ENCODE peak calls at places on chromosomes 7 and 10, in four cellular contexts. One of them, this sample, is unnamed.

GRCh38 chr7:28296571-28297483 is 115.5 kb upstream of the CREB5 start:
- DNase-seq in spleen: no peak
- DNase-seq in uterus: no peak
- DNase-seq in GM23338: peak; percentile 88
- DNase-seq in this sample: no peak

GRCh38 chr7:95688931-95689453 is 83.4 kb upstream of the DYNC1I1 start:
- DNase-seq in GM23338: no peak
- DNase-seq in spleen: no peak
- DNase-seq in uterus: no peak
- DNase-seq in this sample: no peak

GRCh38 chr10:113438660-113439059 is 114.2 kb upstream of the HABP2 start:
- DNase-seq in GM23338: no peak
- DNase-seq in spleen: no peak
- DNase-seq in uterus: no peak
- DNase-seq in this sample: no peak

GRCh38 chr10:133157662-133158436 is 2.2 kb upstream of the KNDC1 start:
- DNase-seq in uterus: peak; percentile 8
- DNase-seq in spleen: peak; percentile 63
- DNase-seq in GM23338: no peak
- DNase-seq in this sample: no peak

GRCh38 chr10:71314028-71314693 is 4.9 kb upstream of the SLC29A3 start:
- DNase-seq in spleen: no peak
- DNase-seq in GM23338: peak; percentile 80
- DNase-seq in uterus: peak; percentile 74
- DNase-seq in this sample: no peak

GRCh38 chr7:108455833-108456677 is at the start of gene NRCAM:
- DNase-seq in GM23338: peak; percentile 97
- DNase-seq in spleen: peak; percentile 80
- DNase-seq in uterus: no peak
- DNase-seq in this sample: peak; percentile 82

GRCh38 chr7:1377111-1377909 is 82.0 kb downstream of the MICALL2 start:
- DNase-seq in uterus: no peak
- DNase-seq in GM23338: no peak
- DNase-seq in spleen: no peak
- DNase-seq in this sample: no peak

GRCh38 chr7:33237034-33237433 is 107.7 kb downstream of the BBS9 start:
- DNase-seq in GM23338: no peak
- DNase-seq in uterus: no peak
- DNase-seq in spleen: no peak
- DNase-seq in this sample: no peak

GRCh38 chr7:101854084-101854865 is 36.8 kb downstream of the CUX1 start:
- DNase-seq in GM23338: no peak
- DNase-seq in spleen: no peak
- DNase-seq in uterus: no peak
- DNase-seq in this sample: no peak

GRCh38 chr10:47237316-47238260 is 62.4 kb upstream of the GDF10 start:
- DNase-seq in uterus: no peak
- DNase-seq in GM23338: peak; percentile 12
- DNase-seq in spleen: peak; percentile 27
- DNase-seq in this sample: no peak

GRCh38 chr7:139065323-139065722 is 29.5 kb upstream of the ZC3HAV1L start:
- DNase-seq in GM23338: no peak
- DNase-seq in spleen: no peak
- DNase-seq in uterus: no peak
- DNase-seq in this sample: no peak

GRCh38 chr7:135802697-135803096 is 54.1 kb upstream of the FAM180A start:
- DNase-seq in GM23338: no peak
- DNase-seq in uterus: no peak
- DNase-seq in spleen: no peak
- DNase-seq in this sample: no peak

GRCh38 chr7:89029864-89030263 is 234.3 kb upstream of the TEX47 start:
- DNase-seq in uterus: no peak
- DNase-seq in GM23338: no peak
- DNase-seq in spleen: no peak
- DNase-seq in this sample: peak; percentile 3

GRCh38 chr10:70914316-70914864 is 26.0 kb upstream of the PCBD1 start:
- DNase-seq in spleen: peak; percentile 52
- DNase-seq in GM23338: no peak
- DNase-seq in uterus: no peak
- DNase-seq in this sample: no peak

GRCh38 chr10:43218206-43218950 is 48.5 kb downstream of the RASGEF1A start:
- DNase-seq in uterus: no peak
- DNase-seq in spleen: peak; percentile 64
- DNase-seq in GM23338: no peak
- DNase-seq in this sample: no peak

GRCh38 chr10:62414359-62414758 is 40.2 kb downstream of the ZNF365 start:
- DNase-seq in spleen: no peak
- DNase-seq in GM23338: peak; percentile 37
- DNase-seq in uterus: no peak
- DNase-seq in this sample: no peak

GRCh38 chr10:104527013-104527412 is 114.1 kb upstream of the SORCS3 start:
- DNase-seq in spleen: no peak
- DNase-seq in uterus: no peak
- DNase-seq in GM23338: no peak
- DNase-seq in this sample: no peak

GRCh38 chr10:110437761-110438341 is 59.9 kb upstream of the DUSP5 start:
- DNase-seq in uterus: no peak
- DNase-seq in spleen: peak; percentile 67
- DNase-seq in GM23338: no peak
- DNase-seq in this sample: no peak

GRCh38 chr7:112108984-112109383 is 97.2 kb downstream of the DOCK4 start:
- DNase-seq in uterus: no peak
- DNase-seq in GM23338: no peak
- DNase-seq in spleen: no peak
- DNase-seq in this sample: no peak

GRCh38 chr7:90455163-90456030 is 14.0 kb upstream of the PTTG1IP2 start:
- DNase-seq in spleen: no peak
- DNase-seq in GM23338: peak; percentile 68
- DNase-seq in uterus: no peak
- DNase-seq in this sample: peak; percentile 7

GRCh38 chr7:73921623-73922528 is 60.9 kb downstream of the TMEM270 start:
- DNase-seq in uterus: no peak
- DNase-seq in GM23338: no peak
- DNase-seq in spleen: peak; percentile 42
- DNase-seq in this sample: no peak

GRCh38 chr10:71939304-71939703 is 24.9 kb upstream of the CHST3 start:
- DNase-seq in uterus: no peak
- DNase-seq in spleen: no peak
- DNase-seq in GM23338: no peak
- DNase-seq in this sample: no peak

GRCh38 chr10:75243426-75243825 is 7.7 kb upstream of the COMTD1 start:
- DNase-seq in GM23338: no peak
- DNase-seq in spleen: no peak
- DNase-seq in uterus: no peak
- DNase-seq in this sample: no peak

GRCh38 chr7:116218051-116218645 is 7.8 kb downstream of the TES start:
- DNase-seq in uterus: no peak
- DNase-seq in GM23338: no peak
- DNase-seq in spleen: no peak
- DNase-seq in this sample: no peak

GRCh38 chr7:102992820-102993531 is 80.2 kb downstream of the LRRC17 start:
- DNase-seq in GM23338: no peak
- DNase-seq in uterus: no peak
- DNase-seq in spleen: no peak
- DNase-seq in this sample: no peak

GRCh38 chr10:123935680-123936079 is 44.1 kb upstream of the CPXM2 start:
- DNase-seq in uterus: no peak
- DNase-seq in GM23338: no peak
- DNase-seq in spleen: no peak
- DNase-seq in this sample: no peak

GRCh38 chr7:151607464-151607867 is 87.8 kb upstream of the RHEB start:
- DNase-seq in spleen: no peak
- DNase-seq in uterus: no peak
- DNase-seq in GM23338: no peak
- DNase-seq in this sample: no peak

GRCh38 chr10:5594271-5595036 is 69.7 kb downstream of the CALML3 start:
- DNase-seq in uterus: no peak
- DNase-seq in spleen: no peak
- DNase-seq in GM23338: no peak
- DNase-seq in this sample: no peak

GRCh38 chr10:1515780-1516491 is 221.4 kb downstream of the ADARB2 start:
- DNase-seq in uterus: no peak
- DNase-seq in GM23338: no peak
- DNase-seq in spleen: no peak
- DNase-seq in this sample: no peak

GRCh38 chr7:140562921-140563600 is 77.6 kb downstream of the DENND2A start:
- DNase-seq in spleen: no peak
- DNase-seq in GM23338: peak; percentile 24
- DNase-seq in uterus: no peak
- DNase-seq in this sample: no peak

GRCh38 chr10:57015595-57016303 is 654.7 kb upstream of the ZWINT start:
- DNase-seq in uterus: no peak
- DNase-seq in GM23338: no peak
- DNase-seq in spleen: no peak
- DNase-seq in this sample: no peak

GRCh38 chr7:79452032-79452494 is 1.4 kb downstream of the MAGI2 start:
- DNase-seq in GM23338: peak; percentile 85
- DNase-seq in spleen: peak; percentile 88
- DNase-seq in uterus: peak; percentile 81
- DNase-seq in this sample: no peak

GRCh38 chr7:7536396-7537019 is 835 bp upstream of the COL28A1 start:
- DNase-seq in GM23338: no peak
- DNase-seq in spleen: no peak
- DNase-seq in uterus: no peak
- DNase-seq in this sample: no peak

DNA sequence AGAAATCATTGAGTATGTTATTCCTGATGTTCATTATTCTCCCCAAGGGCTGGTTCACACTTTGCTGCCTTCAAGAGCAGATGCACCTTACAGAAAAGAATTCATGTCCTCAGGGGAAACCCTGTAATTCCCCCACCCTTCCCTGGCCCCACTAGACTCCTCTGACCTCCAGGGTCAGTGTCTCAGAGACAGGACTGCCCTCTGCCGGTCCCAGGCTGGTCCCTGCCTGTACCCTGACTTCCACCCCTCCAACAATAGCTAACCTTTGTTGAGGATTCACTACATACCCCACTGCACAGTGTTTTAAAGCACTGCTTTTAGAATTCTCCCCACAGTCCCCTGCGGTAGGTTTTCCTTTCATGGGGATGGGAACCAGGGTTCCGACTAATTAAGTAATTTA is 4.4 kb upstream of the SEPHS1 start:
- DNase-seq in GM23338: peak; percentile 78
- DNase-seq in spleen: no peak
- DNase-seq in uterus: no peak
- DNase-seq in this sample: no peak
- H3K4me3 ChIP-seq in GM23338: peak overlapping the region; percentile 56
- H3K4me3 ChIP-seq in spleen: no peak overlapping the region
- H3K4me3 ChIP-seq in uterus: no peak overlapping the region
- H3K4me3 ChIP-seq in this sample: no peak overlapping the region

DNA sequence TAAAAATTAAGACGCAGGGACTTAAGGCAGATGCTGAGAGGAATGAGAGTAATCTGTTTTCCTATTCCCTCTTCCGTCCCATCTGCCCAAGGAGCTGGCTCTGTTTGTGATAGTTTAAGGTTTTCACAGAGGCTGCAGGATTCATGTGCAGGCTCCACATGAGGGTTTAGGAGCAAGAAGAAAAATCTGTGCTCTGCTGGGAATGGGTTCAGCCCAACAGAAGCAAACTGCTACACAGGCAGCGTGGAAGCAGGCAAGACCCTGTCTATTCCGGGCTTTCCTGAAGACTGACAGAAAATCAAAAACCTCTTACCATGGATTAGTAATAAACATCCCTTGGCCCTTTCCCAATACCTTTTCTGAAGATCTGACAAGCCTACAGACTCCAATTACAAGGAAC is 62.1 kb downstream of the ARMH3 start:
- DNase-seq in spleen: no peak
- DNase-seq in GM23338: no peak
- DNase-seq in uterus: no peak
- DNase-seq in this sample: no peak
- H3K36me3 ChIP-seq in spleen: peaks cover 56% of the 10 kb centered on the region
- H3K36me3 ChIP-seq in GM23338: peaks cover 6% of the 10 kb centered on the region
- H3K36me3 ChIP-seq in uterus: no peaks in the 10 kb centered on the region
- H3K36me3 ChIP-seq in this sample: peaks cover 8% of the 10 kb centered on the region

GRCh38 chr7:130096243-130096827 is 26.0 kb downstream of the KLHDC10 start:
- DNase-seq in GM23338: no peak
- DNase-seq in uterus: no peak
- DNase-seq in spleen: no peak
- DNase-seq in this sample: no peak

GRCh38 chr7:130102588-130102987 is 32.3 kb downstream of the KLHDC10 start:
- DNase-seq in uterus: no peak
- DNase-seq in spleen: no peak
- DNase-seq in GM23338: no peak
- DNase-seq in this sample: no peak

GRCh38 chr7:130095812-130096211 is 25.5 kb downstream of the KLHDC10 start:
- DNase-seq in GM23338: no peak
- DNase-seq in spleen: no peak
- DNase-seq in uterus: no peak
- DNase-seq in this sample: no peak

DNA sequence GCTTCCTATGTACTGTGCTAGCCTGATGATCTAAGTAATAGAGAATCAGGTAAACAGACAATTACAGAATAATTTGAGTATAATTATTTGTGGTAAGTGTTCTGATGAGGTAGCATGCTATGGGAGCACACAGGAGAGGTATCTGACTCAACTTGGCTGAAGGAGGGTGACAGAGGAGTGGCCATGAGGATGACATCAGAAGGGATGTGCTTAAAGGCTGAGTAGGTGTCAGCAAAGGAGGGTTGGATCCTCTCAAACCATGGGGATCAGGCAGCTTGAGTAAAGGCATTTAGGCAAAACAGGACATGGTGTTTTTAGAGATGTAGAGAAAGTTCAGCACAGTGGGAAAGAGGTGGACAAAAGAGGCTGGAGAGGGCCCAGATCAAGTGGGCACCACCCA is 29.0 kb downstream of the KLHDC10 start:
- DNase-seq in GM23338: no peak
- DNase-seq in spleen: no peak
- DNase-seq in uterus: no peak
- DNase-seq in this sample: no peak
- TF ChIP-seq CTCF in GM23338: no peak
- TF ChIP-seq CTCF in spleen: no peak
- TF ChIP-seq CTCF in uterus: no peak
- TF ChIP-seq CTCF in this sample: no peak

GRCh38 chr7:27187158-27187701 is 2.2 kb upstream of the HOXA11 start:
- DNase-seq in uterus: no peak
- DNase-seq in spleen: no peak
- DNase-seq in GM23338: no peak
- DNase-seq in this sample: no peak
- H3K4me3 ChIP-seq in uterus: peak overlapping the region; percentile 56
- H3K4me3 ChIP-seq in spleen: peak overlapping the region; percentile 50
- H3K4me3 ChIP-seq in GM23338: peak overlapping the region; percentile 48
- H3K4me3 ChIP-seq in this sample: no peak overlapping the region

GRCh38 chr7:44798649-44799275 is 2.3 kb downstream of the PPIA start:
- DNase-seq in spleen: no peak
- DNase-seq in uterus: no peak
- DNase-seq in GM23338: no peak
- DNase-seq in this sample: no peak

GRCh38 chr7:44802418-44803025 is 6.0 kb downstream of the PPIA start:
- DNase-seq in spleen: no peak
- DNase-seq in GM23338: no peak
- DNase-seq in uterus: no peak
- DNase-seq in this sample: no peak

GRCh38 chr7:44805950-44806349 is 9.5 kb downstream of the PPIA start:
- DNase-seq in uterus: no peak
- DNase-seq in spleen: no peak
- DNase-seq in GM23338: no peak
- DNase-seq in this sample: no peak

GRCh38 chr7:44799939-44800338 is 3.5 kb downstream of the PPIA start:
- DNase-seq in spleen: no peak
- DNase-seq in uterus: no peak
- DNase-seq in GM23338: no peak
- DNase-seq in this sample: no peak

GRCh38 chr7:44801890-44802289 is 5.4 kb downstream of the PPIA start:
- DNase-seq in GM23338: no peak
- DNase-seq in spleen: no peak
- DNase-seq in uterus: no peak
- DNase-seq in this sample: no peak
- H3K36me3 ChIP-seq in GM23338: peaks cover 58% of the 10 kb centered on the region
- H3K36me3 ChIP-seq in spleen: peaks cover 67% of the 10 kb centered on the region
- H3K36me3 ChIP-seq in uterus: no peaks in the 10 kb centered on the region
- H3K36me3 ChIP-seq in this sample: peaks cover 21% of the 10 kb centered on the region

This sample was measured in GM06990.